ENCODE peak calls at places on chromosome 21, in six cellular contexts. X, L, Q, Y, R and O are unnamed samples.

GRCh38 chr21:15010645-15011044 is 54.2 kb downstream of the NRIP1 start:
- DNase-seq in Q (no peak), Y (no peak), L (peak; percentile 57), X (no peak), R (no peak), O (no peak)

GRCh38 chr21:28212056-28212455 is 780.6 kb downstream of the LTN1 start:
- DNase-seq in R (no peak), Y (no peak), L (no peak), Q (no peak), X (no peak), O (no peak)

GRCh38 chr21:41564871-41565281 is 56.9 kb upstream of the TMPRSS2 start:
- DNase-seq in Y (no peak), R (no peak), X (no peak), L (peak; percentile 93), Q (no peak), O (no peak)

GRCh38 chr21:46196733-46197132 is 12.5 kb upstream of the SPATC1L start:
- DNase-seq in R (peak; percentile 55), Y (peak; percentile 70), L (no peak), X (no peak), Q (no peak), O (no peak)

GRCh38 chr21:32558131-32558530 is 27.2 kb downstream of the TCP10L start:
- DNase-seq in Q (no peak), L (no peak), R (no peak), Y (no peak), X (no peak), O (no peak)

GRCh38 chr21:32335601-32336575 is 37.2 kb downstream of the MRAP start:
- DNase-seq in L (peak; percentile 25), X (no peak), Q (no peak), R (peak; percentile 46), Y (no peak), O (no peak)

GRCh38 chr21:18000961-18001522 is 181.9 kb upstream of the C21orf91 start:
- DNase-seq in R (no peak), X (no peak), Y (no peak), L (no peak), Q (no peak), O (no peak)

GRCh38 chr21:41610042-41610839 is 102.3 kb upstream of the TMPRSS2 start:
- DNase-seq in Y (no peak), X (peak; percentile 55), Q (peak; percentile 52), L (peak; percentile 76), R (peak; percentile 67), O (peak; percentile 74)

GRCh38 chr21:45228171-45228641 is 59.5 kb downstream of the POFUT2 start:
- DNase-seq in Y (no peak), X (no peak), Q (no peak), R (no peak), L (peak; percentile 94), O (no peak)

GRCh38 chr21:33608559-33608958 is 20.1 kb upstream of the DONSON start:
- DNase-seq in Q (no peak), R (no peak), X (no peak), L (peak; percentile 72), Y (no peak), O (no peak)

GRCh38 chr21:34112316-34113033 is 39.1 kb downstream of the MRPS6 start:
- DNase-seq in R (no peak), Q (no peak), Y (no peak), X (no peak), L (peak; percentile 44), O (no peak)

GRCh38 chr21:29125199-29125598 is 5.2 kb upstream of the MAP3K7CL start:
- DNase-seq in X (peak; percentile 65), L (no peak), R (no peak), Y (no peak), Q (no peak), O (no peak)

GRCh38 chr21:46369520-46370235 is 45.7 kb downstream of the PCNT start:
- DNase-seq in Y (no peak), L (no peak), X (peak; percentile 52), Q (peak; percentile 51), R (no peak), O (no peak)

GRCh38 chr21:42495027-42495426 is 997 bp downstream of the RSPH1 start:
- DNase-seq in X (no peak), R (no peak), L (no peak), Q (no peak), Y (peak; percentile 49), O (no peak)

GRCh38 chr21:41217656-41218380 is 49.9 kb downstream of the BACE2 start:
- DNase-seq in L (peak; percentile 90), Q (no peak), X (no peak), Y (no peak), R (no peak), O (peak; percentile 25)

GRCh38 chr21:29187939-29188338 is 57.5 kb downstream of the MAP3K7CL start:
- DNase-seq in L (peak; percentile 93), Q (peak; percentile 66), Y (no peak), X (no peak), R (no peak), O (no peak)

GRCh38 chr21:16891821-16892220 is 621.0 kb upstream of the CXADR start:
- DNase-seq in Q (no peak), Y (no peak), X (no peak), L (peak; percentile 79), R (no peak), O (no peak)

GRCh38 chr21:33878824-33879223 is 36.8 kb downstream of the ATP5PO start:
- DNase-seq in Y (no peak), R (peak; percentile 17), L (no peak), X (no peak), Q (no peak), O (no peak)

GRCh38 chr21:28781602-28782274 is 210.9 kb downstream of the LTN1 start:
- DNase-seq in Q (no peak), L (peak; percentile 46), Y (no peak), X (peak; percentile 10), R (no peak), O (no peak)

GRCh38 chr21:16535100-16535418 is 805.3 kb downstream of the USP25 start:
- DNase-seq in L (peak; percentile 96), X (no peak), Q (no peak), R (peak; percentile 91), Y (no peak), O (no peak)

GRCh38 chr21:28742527-28742926 is 250.2 kb downstream of the LTN1 start:
- DNase-seq in Q (no peak), L (peak; percentile 72), X (no peak), Y (no peak), R (no peak), O (no peak)

GRCh38 chr21:45451771-45452182 is 46.8 kb downstream of the COL18A1 start:
- DNase-seq in Q (no peak), X (no peak), Y (no peak), L (no peak), R (no peak), O (no peak)

GRCh38 chr21:41928621-41929220 is 25.1 kb downstream of the C2CD2 start:
- DNase-seq in Q (no peak), L (no peak), X (peak; percentile 65), Y (no peak), R (no peak), O (no peak)

GRCh38 chr21:38531142-38531541 is 32.9 kb upstream of the ERG start:
- DNase-seq in X (no peak), L (no peak), Q (no peak), Y (no peak), R (no peak), O (no peak)

GRCh38 chr21:39911792-39912191 is 44.6 kb downstream of the PCP4 start:
- DNase-seq in X (no peak), Q (no peak), R (no peak), L (no peak), Y (no peak), O (no peak)

GRCh38 chr21:39904457-39904856 is 37.2 kb downstream of the PCP4 start:
- DNase-seq in X (no peak), R (no peak), Q (no peak), Y (no peak), L (no peak), O (no peak)

GRCh38 chr21:39911286-39911685 is 44.0 kb downstream of the PCP4 start:
- DNase-seq in X (no peak), Q (no peak), Y (no peak), L (no peak), R (no peak), O (no peak)

GRCh38 chr21:39913651-39914145 is 46.5 kb downstream of the PCP4 start:
- DNase-seq in X (no peak), R (no peak), Y (no peak), Q (no peak), L (no peak), O (no peak)

GRCh38 chr21:39908265-39908923 is 41.2 kb downstream of the PCP4 start:
- DNase-seq in L (no peak), X (no peak), Y (no peak), R (no peak), Q (no peak), O (no peak)
- TF ChIP-seq CTCF in L (no peak), X (no peak), Y (no peak), R (no peak), Q (no peak), O (no peak)

GRCh38 chr21:30839304-30839703 is 9.7 kb upstream of the KRTAP7-1 start:
- DNase-seq in Q (no peak), R (no peak), Y (no peak), X (peak; percentile 23), L (peak; percentile 1), O (peak; percentile 47)
- TF ChIP-seq CTCF in Q (peak; percentile 63), R (peak; percentile 23), Y (peak; percentile 20), X (no peak), L (no peak), O (peak; percentile 59)

GRCh38 chr21:25895565-25896205 is 160.9 kb downstream of the GABPA start:
- DNase-seq in Y (no peak), X (no peak), R (no peak), Q (no peak), L (peak; percentile 59), O (no peak)
- TF ChIP-seq CTCF in Y (peak; percentile 52), X (peak; percentile 53), R (peak; percentile 42), Q (peak; percentile 78), L (peak; percentile 53), O (no peak)

GRCh38 chr21:43800124-43800523 is 10.7 kb downstream of the RRP1 start:
- DNase-seq in R (no peak), Y (no peak), Q (peak; percentile 63), X (no peak), L (no peak), O (no peak)
- TF ChIP-seq CTCF in R (no peak), Y (no peak), Q (no peak), X (no peak), L (no peak), O (no peak)

DNA sequence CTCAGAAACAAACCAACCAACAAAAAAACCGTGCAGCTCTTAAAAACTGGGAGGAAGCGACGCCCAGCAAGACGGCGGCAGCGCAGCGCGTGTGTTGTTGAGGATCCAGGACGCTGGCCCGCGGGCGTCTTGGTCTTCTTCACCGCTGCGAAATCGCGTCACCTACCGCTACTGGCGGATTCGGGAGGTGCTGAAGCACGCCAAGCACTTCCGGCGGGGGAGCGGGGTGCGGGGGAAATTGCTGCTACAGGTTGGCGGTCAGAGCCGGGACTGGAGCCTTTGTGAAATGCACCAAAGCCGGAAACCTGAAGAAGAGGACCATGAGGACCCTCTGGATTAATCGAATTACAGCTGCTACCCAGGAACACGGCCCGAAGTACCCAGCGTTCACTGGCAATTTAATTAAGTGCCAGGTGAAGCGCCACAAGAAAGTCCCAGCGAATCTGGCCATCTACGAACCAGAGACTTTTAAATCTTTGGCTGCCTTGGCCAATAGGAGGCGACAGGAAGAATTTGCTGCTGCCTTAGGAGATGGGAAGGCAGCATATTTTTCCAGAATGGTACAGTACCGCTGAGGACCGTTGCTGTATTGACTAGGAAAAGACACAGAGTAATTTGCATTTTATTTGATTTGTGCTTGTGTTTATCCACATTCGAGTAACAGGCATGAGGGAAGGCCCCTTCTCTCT is 11.9 kb upstream of the RIPPLY3 start:
- DNase-seq in Q (no peak), R (no peak), L (peak; percentile 47), X (no peak), Y (no peak), O (no peak)
- TF ChIP-seq CTCF in Q (no peak), R (no peak), L (peak; percentile 16), X (no peak), Y (no peak), O (no peak)